ENCODE peak calls at places on chromosomes 5 and 9, in seven cellular contexts. R, Z, I, T, A, U and J are unnamed samples.

GRCh38 chr5:17317499-17317898 is 100.1 kb downstream of the BASP1 start:
- DNase-seq in R (no peak), Z (no peak), I (no peak), T (no peak), A (no peak), U (no peak), J (no peak)

GRCh38 chr5:79011219-79011836 is 26.2 kb upstream of the ARSB start:
- DNase-seq in R (peak; percentile 90), Z (no peak), I (no peak), T (no peak), A (no peak), U (no peak), J (no peak)

GRCh38 chr5:178423431-178423830 is 166.8 kb downstream of the COL23A1 start:
- DNase-seq in R (no peak), Z (no peak), I (no peak), T (no peak), A (no peak), U (no peak), J (no peak)

GRCh38 chr9:84501587-84501986 is 161.0 kb upstream of the SLC28A3 start:
- DNase-seq in R (no peak), Z (no peak), I (no peak), T (no peak), A (no peak), U (no peak), J (no peak)

GRCh38 chr5:142661143-142661542 is 24.7 kb downstream of the FGF1 start:
- DNase-seq in R (no peak), Z (no peak), I (no peak), T (no peak), A (no peak), U (peak; percentile 3), J (no peak)

GRCh38 chr5:145027266-145027665 is 807.9 kb downstream of the PRELID2 start:
- DNase-seq in R (no peak), Z (no peak), I (no peak), T (no peak), A (no peak), U (no peak), J (no peak)

GRCh38 chr5:54558362-54558761 is 40.8 kb downstream of the SNX18 start:
- DNase-seq in R (peak; percentile 51), Z (no peak), I (no peak), T (no peak), A (no peak), U (no peak), J (no peak)

GRCh38 chr5:40486437-40487270 is 193.1 kb upstream of the PTGER4 start:
- DNase-seq in R (peak; percentile 29), Z (no peak), I (no peak), T (peak; percentile 34), A (no peak), U (no peak), J (peak; percentile 42)

GRCh38 chr5:91244380-91245073 is 138.6 kb downstream of the ARRDC3 start:
- DNase-seq in R (no peak), Z (no peak), I (no peak), T (no peak), A (no peak), U (no peak), J (no peak)

GRCh38 chr9:95089916-95090791 is 227.4 kb downstream of the FANCC start:
- DNase-seq in R (no peak), Z (no peak), I (no peak), T (no peak), A (no peak), U (no peak), J (no peak)

GRCh38 chr5:139635191-139635590 is 13.0 kb upstream of the CXXC5 start:
- DNase-seq in R (no peak), Z (no peak), I (no peak), T (no peak), A (no peak), U (no peak), J (no peak)

GRCh38 chr9:74770508-74771261 is 117.0 kb downstream of the TRPM6 start:
- DNase-seq in R (no peak), Z (no peak), I (peak; percentile 71), T (peak; percentile 27), A (no peak), U (no peak), J (no peak)

GRCh38 chr9:98778251-98778650 is 18.1 kb downstream of the ANKS6 start:
- DNase-seq in R (no peak), Z (no peak), I (no peak), T (no peak), A (no peak), U (no peak), J (no peak)

GRCh38 chr5:140318778-140319177 is 15.9 kb upstream of the PFDN1 start:
- DNase-seq in R (no peak), Z (no peak), I (no peak), T (no peak), A (no peak), U (peak; percentile 47), J (no peak)

GRCh38 chr9:108972186-108972585 is 38.0 kb downstream of the ABITRAM start:
- DNase-seq in R (no peak), Z (no peak), I (no peak), T (no peak), A (no peak), U (no peak), J (no peak)

GRCh38 chr5:111826064-111826463 is 69.1 kb upstream of the NREP start:
- DNase-seq in R (no peak), Z (no peak), I (no peak), T (no peak), A (no peak), U (no peak), J (no peak)

GRCh38 chr5:16593013-16593412 is 23.8 kb downstream of the RETREG1 start:
- DNase-seq in R (no peak), Z (no peak), I (no peak), T (no peak), A (no peak), U (no peak), J (no peak)

GRCh38 chr9:31023793-31024192 is 1360.7 kb upstream of the ACO1 start:
- DNase-seq in R (no peak), Z (peak; percentile 58), I (no peak), T (no peak), A (no peak), U (no peak), J (no peak)

GRCh38 chr5:1555011-1555807 is 31.4 kb upstream of the LPCAT1 start:
- DNase-seq in R (peak; percentile 19), Z (no peak), I (no peak), T (no peak), A (no peak), U (no peak), J (no peak)

GRCh38 chr5:122741681-122742080 is 33.2 kb upstream of the SNX2 start:
- DNase-seq in R (peak; percentile 13), Z (no peak), I (no peak), T (no peak), A (no peak), U (no peak), J (no peak)

GRCh38 chr9:79799691-79800345 is 228.1 kb downstream of the TLE4 start:
- DNase-seq in R (no peak), Z (peak; percentile 8), I (no peak), T (no peak), A (no peak), U (no peak), J (no peak)

GRCh38 chr5:140258016-140258415 is 44.9 kb downstream of the PFDN1 start:
- DNase-seq in R (peak; percentile 57), Z (no peak), I (no peak), T (no peak), A (no peak), U (no peak), J (no peak)

GRCh38 chr9:91138760-91139159 is 223.0 kb downstream of the AUH start:
- DNase-seq in R (peak; percentile 93), Z (no peak), I (no peak), T (no peak), A (no peak), U (no peak), J (no peak)

GRCh38 chr9:16986441-16987387 is 116.2 kb upstream of the BNC2 start:
- DNase-seq in R (peak; percentile 80), Z (no peak), I (no peak), T (no peak), A (no peak), U (no peak), J (no peak)

GRCh38 chr5:73274870-73275756 is 102.1 kb downstream of the TMEM174 start:
- DNase-seq in R (peak; percentile 13), Z (no peak), I (no peak), T (no peak), A (no peak), U (no peak), J (no peak)

GRCh38 chr9:21988056-21988990 is 5.9 kb downstream of the CDKN2A start:
- DNase-seq in R (no peak), Z (peak; percentile 18), I (no peak), T (no peak), A (no peak), U (no peak), J (no peak)

GRCh38 chr9:35203531-35203930 is 41.7 kb downstream of the UNC13B start:
- DNase-seq in R (no peak), Z (no peak), I (no peak), T (no peak), A (no peak), U (no peak), J (no peak)

GRCh38 chr9:135448570-135449180 is 30.9 kb upstream of the PPP1R26 start:
- DNase-seq in R (peak; percentile 8), Z (no peak), I (no peak), T (no peak), A (no peak), U (no peak), J (no peak)

GRCh38 chr5:163649522-163649921 is 144.1 kb downstream of the MAT2B start:
- DNase-seq in R (peak; percentile 62), Z (peak; percentile 10), I (no peak), T (no peak), A (no peak), U (no peak), J (no peak)

GRCh38 chr9:92988215-92988731 is 41.0 kb downstream of the FGD3 start:
- DNase-seq in R (no peak), Z (no peak), I (no peak), T (no peak), A (no peak), U (no peak), J (no peak)

GRCh38 chr5:170681013-170681433 is 102.5 kb upstream of the GABRP start:
- DNase-seq in R (peak; percentile 28), Z (no peak), I (no peak), T (peak; percentile 43), A (peak; percentile 77), U (no peak), J (peak; percentile 28)

GRCh38 chr9:68685770-68686169 is 19.3 kb upstream of the PIP5K1B start:
- DNase-seq in R (no peak), Z (no peak), I (peak; percentile 56), T (peak; percentile 27), A (no peak), U (no peak), J (no peak)

GRCh38 chr5:178685386-178686059 is 44.9 kb downstream of the ZNF354A start:
- DNase-seq in R (no peak), Z (no peak), I (no peak), T (no peak), A (no peak), U (no peak), J (no peak)

GRCh38 chr9:124786881-124787573 is 10.1 kb downstream of the OLFML2A start:
- DNase-seq in R (no peak), Z (no peak), I (no peak), T (no peak), A (no peak), U (peak; percentile 42), J (no peak)

GRCh38 chr5:54285573-54286124 is 24.7 kb downstream of the ARL15 start:
- DNase-seq in R (no peak), Z (no peak), I (no peak), T (no peak), A (no peak), U (no peak), J (no peak)

GRCh38 chr5:170491479-170491878 is 12.3 kb upstream of the KCNIP1 start:
- DNase-seq in R (peak; percentile 84), Z (no peak), I (no peak), T (no peak), A (no peak), U (no peak), J (peak; percentile 38)

GRCh38 chr9:90340421-90340820 is 302.2 kb downstream of the DIRAS2 start:
- DNase-seq in R (peak; percentile 46), Z (no peak), I (no peak), T (no peak), A (no peak), U (no peak), J (no peak)

GRCh38 chr9:77764894-77765780 is 117.0 kb upstream of the GNA14 start:
- DNase-seq in R (peak; percentile 80), Z (no peak), I (no peak), T (no peak), A (no peak), U (no peak), J (no peak)